ENCODE peak calls at places on chromosomes 4 and X, in four cellular contexts. U, O, D and C are unnamed samples.

GRCh38 chr4:73251384-73251783 is 7.2 kb downstream of the ANKRD17 start:
- DNase-seq in U (no peak), O (no peak), D (no peak), C (no peak)

GRCh38 chr4:87316961-87317360 is 5.7 kb downstream of the HSD17B13 start:
- DNase-seq in D (no peak), O (no peak), U (no peak), C (no peak)

GRCh38 chr4:80307183-80307735 is 28.3 kb upstream of the CFAP299 start:
- DNase-seq in O (no peak), D (peak; percentile 85), U (no peak), C (peak; percentile 78)

GRCh38 chr4:29966386-29966785 is 753.8 kb upstream of the PCDH7 start:
- DNase-seq in U (no peak), O (no peak), D (no peak), C (no peak)

GRCh38 chr4:15897577-15897976 is 41.0 kb downstream of the FGFBP1 start:
- DNase-seq in U (peak; percentile 7), O (no peak), D (no peak), C (no peak)

GRCh38 chrX:50697691-50698090 is 116.3 kb downstream of the SHROOM4 start:
- DNase-seq in U (no peak), O (no peak), D (peak; percentile 86), C (peak; percentile 78)

GRCh38 chr4:87116230-87116629 is 104.2 kb downstream of the KLHL8 start:
- DNase-seq in U (no peak), D (peak; percentile 39), O (no peak), C (no peak)

GRCh38 chr4:102730968-102731533 is 29.7 kb downstream of the MANBA start:
- DNase-seq in O (no peak), U (peak; percentile 84), D (no peak), C (no peak)

GRCh38 chr4:147772056-147772455 is 40.2 kb downstream of the ARHGAP10 start:
- DNase-seq in U (no peak), O (no peak), D (no peak), C (no peak)

GRCh38 chr4:20252656-20253271 is 1.1 kb downstream of the SLIT2 start:
- DNase-seq in O (no peak), D (peak; percentile 30), U (peak; percentile 81), C (no peak)

GRCh38 chr4:16693040-16693506 is 205.4 kb downstream of the LDB2 start:
- DNase-seq in D (no peak), U (no peak), O (no peak), C (no peak)

GRCh38 chr4:84852081-84852480 is 114.4 kb downstream of the WDFY3 start:
- DNase-seq in U (no peak), D (peak; percentile 36), O (no peak), C (no peak)

GRCh38 chr4:65508169-65508568 is 162.1 kb downstream of the EPHA5 start:
- DNase-seq in U (no peak), O (no peak), D (peak; percentile 95), C (peak; percentile 88)

GRCh38 chr4:142281999-142282398 is 564.1 kb downstream of the INPP4B start:
- DNase-seq in O (no peak), U (no peak), D (no peak), C (peak; percentile 61)

GRCh38 chr4:147674496-147674895 is 9.5 kb downstream of the PRMT9 start:
- DNase-seq in O (no peak), U (no peak), D (no peak), C (peak; percentile 49)

GRCh38 chr4:70704333-70705145 is 16.2 kb downstream of the UTP3 start:
- DNase-seq in U (peak; percentile 95), O (peak; percentile 48), D (peak; percentile 61), C (no peak)

GRCh38 chrX:24347871-24348270 is 12.6 kb upstream of the SUPT20HL1 start:
- DNase-seq in U (no peak), D (no peak), O (no peak), C (no peak)

GRCh38 chr4:14652522-14652921 is 349.8 kb upstream of the CPEB2 start:
- DNase-seq in D (no peak), U (no peak), O (no peak), C (peak; percentile 9)

GRCh38 chr4:52038109-52038912 is at the start of gene SGCB:
- DNase-seq in D (peak; percentile 23), O (peak; percentile 63), U (peak; percentile 87), C (no peak)
- TF ChIP-seq CTCF in D (no peak), O (no peak), U (no peak), C (no peak)

GRCh38 chr4:159673221-159673620 is 570.3 kb downstream of the RAPGEF2 start:
- DNase-seq in U (no peak), O (no peak), D (no peak), C (no peak)

GRCh38 chr4:159677521-159677920 is 574.6 kb downstream of the RAPGEF2 start:
- DNase-seq in O (no peak), D (peak; percentile 69), U (no peak), C (peak; percentile 38)

GRCh38 chr4:159669094-159669493 is 566.2 kb downstream of the RAPGEF2 start:
- DNase-seq in U (no peak), D (no peak), O (no peak), C (no peak)

DNA sequence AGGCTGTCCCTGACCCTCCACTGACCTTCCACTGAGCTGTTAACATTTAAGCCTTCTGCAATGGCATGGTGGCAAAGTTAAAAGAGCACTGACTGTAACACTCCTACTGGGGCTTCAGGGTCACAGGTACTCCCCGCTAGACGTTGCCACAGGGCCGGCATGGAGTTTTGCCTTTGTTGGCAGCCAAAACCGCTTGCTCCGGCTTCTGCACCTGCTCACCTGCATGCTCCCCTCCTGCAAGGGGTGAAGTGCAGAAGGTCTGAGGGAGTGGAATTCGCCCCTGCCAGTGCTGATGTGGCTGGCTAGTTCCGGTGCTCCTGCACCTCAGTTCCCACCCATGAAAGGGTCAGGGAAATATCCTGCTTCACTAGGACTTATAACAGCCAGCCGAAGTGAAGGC is 571.4 kb downstream of the RAPGEF2 start:
- DNase-seq in O (no peak), U (no peak), D (no peak), C (no peak)
- H3K4me3 ChIP-seq in O (no peak overlapping the region), U (no peak overlapping the region), D (no peak overlapping the region), C (no peak overlapping the region)

GRCh38 chr4:55468724-55469123 is 73.0 kb downstream of the TMEM165 start:
- DNase-seq in U (no peak), O (no peak), D (peak; percentile 82), C (peak; percentile 64)
- H3K36me3 ChIP-seq in U (peaks cover 81% of the 10 kb centered on the region), O (peaks cover 5% of the 10 kb centered on the region), D (peaks cover 7% of the 10 kb centered on the region), C (peaks cover 3% of the 10 kb centered on the region)

GRCh38 chr4:108683479-108683878 is 33.1 kb downstream of the OSTC start:
- DNase-seq in O (no peak), D (peak; percentile 39), U (no peak), C (peak; percentile 52)
- TF ChIP-seq CTCF in O (no peak), D (peak; percentile 38), U (peak; percentile 68), C (peak; percentile 25)

DNA sequence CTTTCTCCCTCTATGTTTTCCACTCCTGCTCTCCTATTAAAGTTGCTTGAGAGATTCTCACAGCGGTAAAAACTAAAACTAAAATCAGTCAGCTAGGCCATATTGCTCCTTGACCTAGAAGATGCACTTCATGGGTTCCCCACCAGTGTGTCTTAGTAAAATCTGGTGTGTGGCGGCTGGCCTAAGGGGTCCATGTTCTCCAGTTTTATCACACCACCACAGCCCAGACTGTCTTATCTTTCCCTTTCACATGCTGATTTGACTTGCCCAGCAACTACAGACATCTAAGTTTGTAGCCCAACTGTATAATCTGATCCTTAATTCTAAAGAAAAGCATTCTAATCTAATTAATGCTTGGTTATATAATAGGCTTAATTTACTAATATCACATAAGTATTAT is 68.0 kb downstream of the ATP8A1 start:
- DNase-seq in D (no peak), U (no peak), O (no peak), C (no peak)
- H3K4me3 ChIP-seq in D (no peak overlapping the region), U (no peak overlapping the region), O (no peak overlapping the region), C (no peak overlapping the region)

DNA sequence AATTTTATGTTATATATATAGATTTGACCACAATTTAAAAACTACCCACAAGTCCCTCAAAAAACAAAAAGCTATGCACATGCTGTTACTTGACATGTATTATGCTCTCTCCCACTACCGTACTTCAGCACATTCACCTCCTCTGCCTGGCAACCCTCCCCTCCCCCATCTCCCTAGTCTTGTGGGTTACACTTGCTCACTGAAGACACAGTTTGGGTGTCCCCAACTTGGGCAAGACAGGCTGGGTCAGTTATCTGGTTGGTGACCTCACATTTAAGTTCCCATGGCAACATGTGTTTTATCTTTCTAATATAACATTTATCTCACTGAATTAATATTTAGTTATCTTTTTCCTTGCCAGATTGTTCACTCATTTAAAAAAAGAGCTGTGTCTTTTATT is 32.7 kb downstream of the SEC24D start:
- DNase-seq in U (no peak), O (no peak), D (no peak), C (no peak)
- H3K36me3 ChIP-seq in U (peaks cover 91% of the 10 kb centered on the region), O (no peaks in the 10 kb centered on the region), D (peaks cover 76% of the 10 kb centered on the region), C (peaks cover 11% of the 10 kb centered on the region)

GRCh38 chr4:2497931-2498330 is 29.0 kb downstream of the RNF4 start:
- DNase-seq in U (no peak), D (no peak), O (no peak), C (no peak)
- TF ChIP-seq CTCF in U (no peak), D (no peak), O (no peak), C (no peak)

GRCh38 chr4:5504486-5504885 is 203.9 kb downstream of the EVC2 start:
- DNase-seq in U (no peak), D (peak; percentile 42), O (no peak), C (peak; percentile 89)

GRCh38 chr4:5497489-5497888 is 210.9 kb downstream of the EVC2 start:
- DNase-seq in U (no peak), D (no peak), O (no peak), C (no peak)

GRCh38 chr4:5500165-5500564 is 208.2 kb downstream of the EVC2 start:
- DNase-seq in U (no peak), O (no peak), D (no peak), C (peak; percentile 74)

GRCh38 chr4:5503295-5503694 is 205.1 kb downstream of the EVC2 start:
- DNase-seq in D (no peak), O (no peak), U (no peak), C (no peak)
- H3K4me3 ChIP-seq in D (no peak overlapping the region), O (no peak overlapping the region), U (no peak overlapping the region), C (no peak overlapping the region)

DNA sequence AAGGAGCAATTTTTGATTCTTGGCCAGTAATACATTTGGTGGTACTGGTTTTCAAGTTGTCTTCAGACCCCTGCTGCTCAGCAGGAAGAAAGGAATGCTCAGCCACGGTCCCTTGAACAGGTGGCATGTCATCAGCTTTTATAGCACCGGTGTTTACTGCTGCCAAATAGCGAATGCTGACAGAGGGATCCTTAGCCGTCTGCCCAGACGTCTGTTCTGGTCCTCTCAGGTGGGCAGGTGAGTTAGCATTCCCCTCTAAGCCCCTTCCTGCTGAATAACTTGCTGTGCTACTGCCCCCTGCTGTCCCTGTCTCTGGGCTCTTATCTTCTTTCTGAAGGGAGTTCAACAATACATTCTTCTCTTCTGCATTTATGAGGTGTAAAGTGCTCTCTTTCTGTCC is 28.4 kb downstream of the BOD1L1 start:
- DNase-seq in U (peak; percentile 92), D (no peak), O (no peak), C (no peak)
- H3K36me3 ChIP-seq in U (peaks cover 73% of the 10 kb centered on the region), D (peaks cover 35% of the 10 kb centered on the region), O (peaks cover 42% of the 10 kb centered on the region), C (peaks cover 10% of the 10 kb centered on the region)

GRCh38 chr4:130563185-130563890 is 1467.4 kb downstream of the C4orf33 start:
- DNase-seq in U (peak; percentile 88), D (peak; percentile 49), O (no peak), C (peak; percentile 10)
- TF ChIP-seq CTCF in U (peak; percentile 85), D (peak; percentile 48), O (no peak), C (peak; percentile 13)